ENCODE peak calls at places on chromosomes 7 and 10, in four cellular contexts. F is mesendoderm, Z is IMR-90, R is neuronal stem cell. E is an unnamed sample.

GRCh38 chr10:133224861-133225366 is 5.1 kb upstream of the UTF1 start:
- DNase-seq in F (no peak), Z (no peak), R (no peak), E (no peak)

GRCh38 chr7:76262683-76263402 is 39.6 kb upstream of the HSPB1 start:
- DNase-seq in F (peak; percentile 85), Z (peak; percentile 60), R (peak; percentile 62), E (peak; percentile 84)

GRCh38 chr10:3119796-3120459 is 52.6 kb downstream of the PFKP start:
- DNase-seq in F (peak; percentile 25), Z (peak; percentile 25), R (no peak), E (no peak)

GRCh38 chr10:68301790-68302502 is 29.9 kb upstream of the HNRNPH3 start:
- DNase-seq in F (peak; percentile 40), Z (peak; percentile 75), R (peak; percentile 14), E (no peak)

GRCh38 chr10:133372507-133372906 is 647 bp downstream of the ECHS1 start:
- DNase-seq in F (no peak), Z (no peak), R (no peak), E (no peak)

GRCh38 chr10:131648386-131649020 is 252.3 kb upstream of the PPP2R2D start:
- DNase-seq in F (no peak), Z (no peak), R (no peak), E (no peak)

GRCh38 chr10:7932301-7933036 is 114.2 kb downstream of the TAF3 start:
- DNase-seq in F (no peak), Z (no peak), R (no peak), E (no peak)

GRCh38 chr10:103829838-103830465 is 25.4 kb downstream of the SH3PXD2A start:
- DNase-seq in F (peak; percentile 62), Z (no peak), R (no peak), E (no peak)

GRCh38 chr7:37916017-37916672 is 472 bp downstream of the SFRP4 start:
- DNase-seq in F (peak; percentile 10), Z (no peak), R (peak; percentile 2), E (peak; percentile 64)

GRCh38 chr10:124044143-124044862 is 49.1 kb downstream of the CHST15 start:
- DNase-seq in F (no peak), Z (no peak), R (no peak), E (no peak)

GRCh38 chr10:85917601-85918000 is 449.0 kb downstream of the GRID1 start:
- DNase-seq in F (no peak), Z (no peak), R (no peak), E (no peak)

GRCh38 chr7:110204527-110204926 is 886.4 kb upstream of the LRRN3 start:
- DNase-seq in F (peak; percentile 68), Z (peak; percentile 4), R (peak; percentile 2), E (peak; percentile 61)

GRCh38 chr7:45103958-45104843 is 7.3 kb downstream of the TBRG4 start:
- DNase-seq in F (no peak), Z (no peak), R (no peak), E (no peak)

GRCh38 chr7:132154695-132155471 is 421.4 kb downstream of the PLXNA4 start:
- DNase-seq in F (no peak), Z (no peak), R (no peak), E (no peak)

GRCh38 chr10:63636812-63637211 is 115.6 kb downstream of the REEP3 start:
- DNase-seq in F (no peak), Z (no peak), R (no peak), E (no peak)

GRCh38 chr7:33596694-33597093 is 308.6 kb upstream of the BMPER start:
- DNase-seq in F (no peak), Z (peak; percentile 16), R (no peak), E (no peak)

GRCh38 chr10:84152769-84153168 is 13.5 kb downstream of the GHITM start:
- DNase-seq in F (no peak), Z (no peak), R (no peak), E (no peak)

GRCh38 chr10:48745662-48746245 is 61.1 kb downstream of the WDFY4 start:
- DNase-seq in F (peak; percentile 69), Z (no peak), R (no peak), E (peak; percentile 82)

GRCh38 chr7:26451997-26452396 is 160.3 kb downstream of the SNX10 start:
- DNase-seq in F (peak; percentile 42), Z (no peak), R (no peak), E (peak; percentile 69)

GRCh38 chr7:33673029-33673700 is 232.2 kb upstream of the BMPER start:
- DNase-seq in F (peak; percentile 64), Z (no peak), R (no peak), E (no peak)

GRCh38 chr7:150340024-150340749 is 1.2 kb downstream of the RARRES2 start:
- DNase-seq in F (peak; percentile 66), Z (peak; percentile 42), R (no peak), E (no peak)

GRCh38 chr7:2182461-2182860 is 50.3 kb downstream of the MAD1L1 start:
- DNase-seq in F (no peak), Z (no peak), R (no peak), E (peak; percentile 21)
- H3K4ac ChIP-seq in F (no peak overlapping the region), Z (no peak overlapping the region), R (no peak overlapping the region), E (no peak overlapping the region)

GRCh38 chr7:127650842-127651555 is 995 bp upstream of the SND1 start:
- DNase-seq in F (peak; percentile 89), Z (peak; percentile 39), R (no peak), E (peak; percentile 59)
- H2BK5ac ChIP-seq in F (peak overlapping the region; percentile 78), Z (peak overlapping the region; percentile 79), R (no peak overlapping the region), E (no peak overlapping the region)

DNA sequence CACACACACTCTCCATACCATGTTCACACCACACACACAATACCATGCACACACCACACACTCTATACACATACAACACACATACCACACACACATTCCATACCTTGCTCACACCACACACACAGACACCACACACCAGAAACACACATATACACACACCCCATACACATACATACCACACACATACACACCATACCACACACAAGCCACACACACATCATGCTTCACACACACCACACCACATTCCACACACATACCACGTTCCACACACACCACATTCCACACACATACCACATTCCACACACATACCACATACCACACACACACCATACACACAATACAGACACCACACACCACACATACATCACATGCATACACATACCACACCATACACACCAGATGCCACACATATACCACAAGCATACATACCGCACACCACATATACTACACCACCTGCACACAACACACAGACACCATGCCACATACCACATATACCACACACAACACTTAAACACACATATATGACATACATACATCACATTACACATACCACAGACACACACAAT is 282.7 kb downstream of the POU6F2 start:
- DNase-seq in F (peak; percentile 11), Z (no peak), R (no peak), E (no peak)
- H3K4ac ChIP-seq in F (no peak overlapping the region), Z (no peak overlapping the region), R (no peak overlapping the region), E (no peak overlapping the region)

GRCh38 chr7:40889560-40889959 is 754.8 kb downstream of the SUGCT start:
- DNase-seq in F (no peak), Z (no peak), R (no peak), E (no peak)
- H2BK5ac ChIP-seq in F (no peak overlapping the region), Z (no peak overlapping the region), R (no peak overlapping the region), E (no peak overlapping the region)